ENCODE peak calls at places on chromosome 18, in nine cellular contexts. One of them, this sample, is unnamed. For H3K36me3, the result is how much of the 10 kb centered on the place peaks cover.

GRCh38 chr18:6731197-6731596 is 1.7 kb downstream of the ARHGAP28 start:
- DNase-seq in heart right ventricle: no peak
- DNase-seq in CD8-positive, alpha-beta T cell: no peak
- DNase-seq in tibial artery: no peak
- DNase-seq in mesendoderm: peak
- DNase-seq in colonic mucosa: no peak
- DNase-seq in psoas muscle: no peak
- DNase-seq in uterus: no peak
- DNase-seq in GM23338: peak
- DNase-seq in this sample: no peak

GRCh38 chr18:34802938-34803337 is 92.8 kb downstream of the DTNA start:
- DNase-seq in CD8-positive, alpha-beta T cell: no peak
- DNase-seq in heart right ventricle: no peak
- DNase-seq in psoas muscle: no peak
- DNase-seq in GM23338: no peak
- DNase-seq in tibial artery: no peak
- DNase-seq in mesendoderm: no peak
- DNase-seq in uterus: no peak
- DNase-seq in colonic mucosa: no peak
- DNase-seq in this sample: no peak

GRCh38 chr18:56235061-56235772 is 403.2 kb downstream of the TXNL1 start:
- DNase-seq in heart right ventricle: no peak
- DNase-seq in uterus: no peak
- DNase-seq in tibial artery: no peak
- DNase-seq in psoas muscle: no peak
- DNase-seq in CD8-positive, alpha-beta T cell: no peak
- DNase-seq in colonic mucosa: no peak
- DNase-seq in GM23338: no peak
- DNase-seq in mesendoderm: no peak
- DNase-seq in this sample: no peak

GRCh38 chr18:60372598-60372997 is at the start of gene MC4R:
- DNase-seq in CD8-positive, alpha-beta T cell: no peak
- DNase-seq in GM23338: peak
- DNase-seq in heart right ventricle: no peak
- DNase-seq in psoas muscle: no peak
- DNase-seq in colonic mucosa: peak
- DNase-seq in mesendoderm: peak
- DNase-seq in uterus: no peak
- DNase-seq in tibial artery: no peak
- DNase-seq in this sample: peak

GRCh38 chr18:36544036-36544725 is 246.7 kb downstream of the FHOD3 start:
- DNase-seq in colonic mucosa: no peak
- DNase-seq in psoas muscle: peak
- DNase-seq in CD8-positive, alpha-beta T cell: no peak
- DNase-seq in tibial artery: peak
- DNase-seq in heart right ventricle: peak
- DNase-seq in uterus: no peak
- DNase-seq in mesendoderm: no peak
- DNase-seq in GM23338: no peak
- DNase-seq in this sample: peak

GRCh38 chr18:31325051-31325450 is 7.1 kb downstream of the DSG1 start:
- DNase-seq in heart right ventricle: no peak
- DNase-seq in CD8-positive, alpha-beta T cell: no peak
- DNase-seq in colonic mucosa: no peak
- DNase-seq in uterus: no peak
- DNase-seq in mesendoderm: no peak
- DNase-seq in psoas muscle: no peak
- DNase-seq in GM23338: no peak
- DNase-seq in tibial artery: peak
- DNase-seq in this sample: no peak

GRCh38 chr18:80234398-80234797 is 12.9 kb downstream of the PARD6G start:
- DNase-seq in colonic mucosa: no peak
- DNase-seq in tibial artery: no peak
- DNase-seq in uterus: no peak
- DNase-seq in CD8-positive, alpha-beta T cell: no peak
- DNase-seq in mesendoderm: no peak
- DNase-seq in heart right ventricle: no peak
- DNase-seq in GM23338: no peak
- DNase-seq in psoas muscle: no peak
- DNase-seq in this sample: no peak

GRCh38 chr18:49563130-49563540 is 1.3 kb downstream of the LIPG start:
- DNase-seq in CD8-positive, alpha-beta T cell: no peak
- DNase-seq in heart right ventricle: no peak
- DNase-seq in uterus: no peak
- DNase-seq in colonic mucosa: no peak
- DNase-seq in mesendoderm: no peak
- DNase-seq in psoas muscle: no peak
- DNase-seq in tibial artery: no peak
- DNase-seq in GM23338: no peak
- DNase-seq in this sample: no peak

GRCh38 chr18:3071676-3072075 is 58.7 kb upstream of the LPIN2 start:
- DNase-seq in CD8-positive, alpha-beta T cell: no peak
- DNase-seq in tibial artery: no peak
- DNase-seq in psoas muscle: no peak
- DNase-seq in GM23338: no peak
- DNase-seq in uterus: no peak
- DNase-seq in mesendoderm: no peak
- DNase-seq in colonic mucosa: peak
- DNase-seq in heart right ventricle: no peak
- DNase-seq in this sample: no peak

GRCh38 chr18:62982600-62983251 is 267.4 kb downstream of the PHLPP1 start:
- DNase-seq in GM23338: peak
- DNase-seq in heart right ventricle: no peak
- DNase-seq in psoas muscle: no peak
- DNase-seq in mesendoderm: peak
- DNase-seq in colonic mucosa: peak
- DNase-seq in tibial artery: peak
- DNase-seq in uterus: peak
- DNase-seq in CD8-positive, alpha-beta T cell: peak
- DNase-seq in this sample: peak

GRCh38 chr18:74796928-74797576 is 199.4 kb downstream of the ZNF407 start:
- DNase-seq in tibial artery: no peak
- DNase-seq in mesendoderm: peak
- DNase-seq in colonic mucosa: no peak
- DNase-seq in psoas muscle: no peak
- DNase-seq in uterus: no peak
- DNase-seq in heart right ventricle: no peak
- DNase-seq in CD8-positive, alpha-beta T cell: no peak
- DNase-seq in GM23338: no peak
- DNase-seq in this sample: no peak

GRCh38 chr18:74229005-74229404 is 62.8 kb downstream of the CYB5A start:
- DNase-seq in psoas muscle: no peak
- DNase-seq in heart right ventricle: no peak
- DNase-seq in tibial artery: no peak
- DNase-seq in GM23338: no peak
- DNase-seq in mesendoderm: no peak
- DNase-seq in CD8-positive, alpha-beta T cell: no peak
- DNase-seq in colonic mucosa: no peak
- DNase-seq in uterus: no peak
- DNase-seq in this sample: no peak

GRCh38 chr18:28332071-28332470 is 155.1 kb upstream of the CDH2 start:
- DNase-seq in mesendoderm: no peak
- DNase-seq in CD8-positive, alpha-beta T cell: no peak
- DNase-seq in colonic mucosa: no peak
- DNase-seq in psoas muscle: no peak
- DNase-seq in GM23338: no peak
- DNase-seq in uterus: no peak
- DNase-seq in tibial artery: no peak
- DNase-seq in heart right ventricle: no peak
- DNase-seq in this sample: no peak

DNA sequence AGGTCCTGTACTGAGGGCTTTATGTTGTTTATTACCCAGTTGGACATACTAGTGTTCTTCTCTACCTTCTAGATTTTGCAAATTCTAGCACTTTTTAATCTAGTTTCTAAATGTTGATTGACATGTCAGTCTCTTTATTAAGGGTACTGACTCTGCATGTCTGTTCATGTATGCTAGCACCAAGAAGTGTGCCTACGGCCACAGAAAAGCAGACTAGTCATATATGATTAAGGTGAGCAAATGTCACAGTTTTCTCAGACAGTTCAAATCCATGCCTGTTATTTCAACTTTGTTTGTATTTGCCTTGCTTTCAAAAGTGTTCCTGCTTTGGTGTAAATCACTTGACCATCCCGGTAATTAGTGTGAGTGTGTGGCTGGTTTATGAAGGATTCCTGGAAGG is 145.0 kb upstream of the DSEL start:
- DNase-seq in heart right ventricle: no peak
- DNase-seq in colonic mucosa: no peak
- DNase-seq in uterus: no peak
- DNase-seq in tibial artery: no peak
- DNase-seq in psoas muscle: no peak
- DNase-seq in mesendoderm: no peak
- DNase-seq in GM23338: no peak
- DNase-seq in CD8-positive, alpha-beta T cell: no peak
- DNase-seq in this sample: no peak
- H3K4me3 ChIP-seq in heart right ventricle: no peak
- H3K4me3 ChIP-seq in colonic mucosa: no peak
- H3K4me3 ChIP-seq in uterus: no peak
- H3K4me3 ChIP-seq in tibial artery: no peak
- H3K4me3 ChIP-seq in psoas muscle: no peak
- H3K4me3 ChIP-seq in mesendoderm: no peak
- H3K4me3 ChIP-seq in GM23338: no peak
- H3K4me3 ChIP-seq in CD8-positive, alpha-beta T cell: no peak
- H3K4me3 ChIP-seq in this sample: no peak

DNA sequence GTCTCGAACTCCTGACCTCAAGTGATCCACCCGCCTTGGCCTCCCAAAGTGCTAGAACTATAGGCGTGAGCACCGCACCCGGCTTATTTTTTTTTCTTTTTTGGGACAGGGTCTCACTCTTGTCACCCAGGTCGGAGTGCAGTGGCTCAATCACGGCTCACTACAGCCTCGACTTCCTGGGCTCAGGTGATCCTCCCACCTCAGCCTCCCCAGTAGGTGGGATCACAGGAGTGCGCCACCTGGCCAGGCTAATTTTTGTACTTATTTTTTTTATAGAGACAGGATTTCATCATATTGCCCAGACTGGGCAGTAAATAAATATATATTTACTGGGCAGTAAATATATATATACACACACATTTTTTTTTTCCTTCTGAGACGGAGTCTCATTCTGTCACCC is 2.6 kb downstream of the ATP5F1A start:
- DNase-seq in colonic mucosa: no peak
- DNase-seq in uterus: no peak
- DNase-seq in tibial artery: no peak
- DNase-seq in heart right ventricle: no peak
- DNase-seq in GM23338: no peak
- DNase-seq in CD8-positive, alpha-beta T cell: no peak
- DNase-seq in psoas muscle: no peak
- DNase-seq in mesendoderm: no peak
- DNase-seq in this sample: no peak
- H3K36me3 ChIP-seq in colonic mucosa: under half
- H3K36me3 ChIP-seq in uterus: under half
- H3K36me3 ChIP-seq in tibial artery: under half
- H3K36me3 ChIP-seq in heart right ventricle: under half
- H3K36me3 ChIP-seq in GM23338: under half
- H3K36me3 ChIP-seq in CD8-positive, alpha-beta T cell: under half
- H3K36me3 ChIP-seq in psoas muscle: under half
- H3K36me3 ChIP-seq in mesendoderm: under half
- H3K36me3 ChIP-seq in this sample: under half

GRCh38 chr18:77148289-77148688 is 15.7 kb upstream of the MBP start:
- DNase-seq in CD8-positive, alpha-beta T cell: no peak
- DNase-seq in psoas muscle: no peak
- DNase-seq in mesendoderm: no peak
- DNase-seq in heart right ventricle: no peak
- DNase-seq in colonic mucosa: no peak
- DNase-seq in GM23338: no peak
- DNase-seq in tibial artery: no peak
- DNase-seq in uterus: no peak
- DNase-seq in this sample: no peak

GRCh38 chr18:77157312-77157711 is 24.7 kb upstream of the MBP start:
- DNase-seq in colonic mucosa: no peak
- DNase-seq in tibial artery: no peak
- DNase-seq in heart right ventricle: no peak
- DNase-seq in psoas muscle: no peak
- DNase-seq in uterus: no peak
- DNase-seq in mesendoderm: no peak
- DNase-seq in GM23338: no peak
- DNase-seq in CD8-positive, alpha-beta T cell: no peak
- DNase-seq in this sample: no peak

GRCh38 chr18:77155031-77155430 is 22.4 kb upstream of the MBP start:
- DNase-seq in tibial artery: no peak
- DNase-seq in uterus: no peak
- DNase-seq in heart right ventricle: no peak
- DNase-seq in psoas muscle: no peak
- DNase-seq in mesendoderm: no peak
- DNase-seq in GM23338: no peak
- DNase-seq in CD8-positive, alpha-beta T cell: no peak
- DNase-seq in colonic mucosa: no peak
- DNase-seq in this sample: no peak

GRCh38 chr18:77147418-77147852 is 14.9 kb upstream of the MBP start:
- DNase-seq in tibial artery: no peak
- DNase-seq in mesendoderm: no peak
- DNase-seq in CD8-positive, alpha-beta T cell: peak
- DNase-seq in GM23338: no peak
- DNase-seq in colonic mucosa: no peak
- DNase-seq in psoas muscle: no peak
- DNase-seq in uterus: no peak
- DNase-seq in heart right ventricle: no peak
- DNase-seq in this sample: no peak

DNA sequence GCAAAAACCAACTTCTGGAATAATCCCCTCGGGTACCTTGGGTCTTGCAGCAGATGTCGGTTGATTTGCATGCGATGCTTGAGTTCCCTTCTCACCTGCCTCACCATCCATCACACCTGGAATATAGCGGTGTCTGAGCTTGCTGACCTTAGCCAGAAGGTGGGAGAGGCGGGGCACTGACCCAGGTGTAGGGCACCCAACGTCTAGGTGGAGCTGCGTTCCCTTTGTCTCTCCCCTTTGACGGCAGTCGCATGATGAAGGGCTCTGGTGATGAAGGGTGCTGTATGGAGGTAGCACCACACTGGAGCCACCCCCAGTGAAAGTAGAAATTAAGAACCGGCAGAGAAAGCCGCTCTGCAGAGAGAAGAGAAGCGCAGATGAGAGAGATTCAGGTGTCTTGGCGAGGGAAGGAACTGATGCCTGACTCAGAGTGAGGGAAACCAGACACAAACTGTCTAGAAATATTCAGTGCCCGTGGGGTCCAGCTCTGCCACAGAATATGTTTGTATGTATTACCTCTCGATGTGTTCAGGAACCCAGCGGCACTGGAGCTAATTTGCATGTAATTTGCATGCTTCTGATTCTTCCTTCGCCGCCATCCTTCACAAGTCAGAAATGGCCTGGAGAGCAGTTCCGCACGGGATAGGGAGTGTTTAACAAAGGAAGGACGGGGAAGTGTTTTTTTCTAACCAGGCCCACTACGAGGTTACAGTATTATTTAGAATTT is 19.4 kb upstream of the MBP start:
- DNase-seq in heart right ventricle: no peak
- DNase-seq in uterus: no peak
- DNase-seq in psoas muscle: no peak
- DNase-seq in colonic mucosa: no peak
- DNase-seq in mesendoderm: no peak
- DNase-seq in GM23338: no peak
- DNase-seq in tibial artery: no peak
- DNase-seq in CD8-positive, alpha-beta T cell: no peak
- DNase-seq in this sample: peak
- H3K4me3 ChIP-seq in heart right ventricle: no peak
- H3K4me3 ChIP-seq in uterus: no peak
- H3K4me3 ChIP-seq in psoas muscle: no peak
- H3K4me3 ChIP-seq in colonic mucosa: no peak
- H3K4me3 ChIP-seq in mesendoderm: no peak
- H3K4me3 ChIP-seq in GM23338: no peak
- H3K4me3 ChIP-seq in tibial artery: no peak
- H3K4me3 ChIP-seq in CD8-positive, alpha-beta T cell: no peak
- H3K4me3 ChIP-seq in this sample: no peak

GRCh38 chr18:55233850-55234249 is 274.6 kb upstream of the CCDC68 start:
- DNase-seq in mesendoderm: no peak
- DNase-seq in tibial artery: no peak
- DNase-seq in uterus: no peak
- DNase-seq in colonic mucosa: no peak
- DNase-seq in psoas muscle: no peak
- DNase-seq in heart right ventricle: no peak
- DNase-seq in CD8-positive, alpha-beta T cell: no peak
- DNase-seq in GM23338: no peak
- DNase-seq in this sample: no peak
- H3K36me3 ChIP-seq in mesendoderm: under half
- H3K36me3 ChIP-seq in tibial artery: under half
- H3K36me3 ChIP-seq in uterus: under half
- H3K36me3 ChIP-seq in colonic mucosa: under half
- H3K36me3 ChIP-seq in psoas muscle: half or more
- H3K36me3 ChIP-seq in heart right ventricle: under half
- H3K36me3 ChIP-seq in CD8-positive, alpha-beta T cell: under half
- H3K36me3 ChIP-seq in GM23338: under half
- H3K36me3 ChIP-seq in this sample: under half

This sample was measured in H7.